ENCODE peak calls at places on chromosomes 5 and 9, in seven cellular contexts. One of them, this sample, is unnamed.

GRCh38 chr5:132392978-132393825 is 23.7 kb downstream of the SLC22A5 start:
- DNase-seq in HCT116: no peak
- DNase-seq in GM12878: no peak
- DNase-seq in WTC11: no peak
- DNase-seq in HepG2: no peak
- DNase-seq in K562: no peak
- DNase-seq in H1: no peak
- DNase-seq in this sample: no peak

GRCh38 chr5:83993803-83994202 is 273.1 kb upstream of the HAPLN1 start:
- DNase-seq in HepG2: no peak
- DNase-seq in H1: no peak
- DNase-seq in HCT116: no peak
- DNase-seq in GM12878: no peak
- DNase-seq in WTC11: no peak
- DNase-seq in K562: no peak
- DNase-seq in this sample: no peak

GRCh38 chr5:68187268-68188055 is 28.1 kb upstream of the PIK3R1 start:
- DNase-seq in K562: no peak
- DNase-seq in HCT116: no peak
- DNase-seq in GM12878: no peak
- DNase-seq in WTC11: peak
- DNase-seq in HepG2: no peak
- DNase-seq in H1: peak
- DNase-seq in this sample: no peak

GRCh38 chr5:134874831-134875655 is 872 bp downstream of the TXNDC15 start:
- DNase-seq in GM12878: no peak
- DNase-seq in H1: no peak
- DNase-seq in WTC11: no peak
- DNase-seq in K562: peak
- DNase-seq in HepG2: peak
- DNase-seq in HCT116: no peak
- DNase-seq in this sample: peak

GRCh38 chr5:132871459-132871858 is 2.0 kb upstream of the LEAP2 start:
- DNase-seq in WTC11: no peak
- DNase-seq in HCT116: no peak
- DNase-seq in K562: peak
- DNase-seq in HepG2: no peak
- DNase-seq in H1: no peak
- DNase-seq in GM12878: no peak
- DNase-seq in this sample: no peak

GRCh38 chr5:38725419-38725865 is 120.4 kb upstream of the OSMR start:
- DNase-seq in K562: no peak
- DNase-seq in HepG2: no peak
- DNase-seq in H1: no peak
- DNase-seq in GM12878: no peak
- DNase-seq in WTC11: no peak
- DNase-seq in HCT116: no peak
- DNase-seq in this sample: no peak

GRCh38 chr9:107284636-107285035 is 1.6 kb downstream of the RAD23B start:
- DNase-seq in H1: no peak
- DNase-seq in HepG2: peak
- DNase-seq in GM12878: no peak
- DNase-seq in K562: no peak
- DNase-seq in HCT116: no peak
- DNase-seq in WTC11: no peak
- DNase-seq in this sample: no peak

GRCh38 chr5:76270214-76270613 is 132.9 kb upstream of the IQGAP2 start:
- DNase-seq in HCT116: no peak
- DNase-seq in K562: no peak
- DNase-seq in GM12878: no peak
- DNase-seq in H1: no peak
- DNase-seq in WTC11: no peak
- DNase-seq in HepG2: no peak
- DNase-seq in this sample: no peak

GRCh38 chr5:114467729-114468128 is 105.9 kb downstream of the KCNN2 start:
- DNase-seq in HCT116: no peak
- DNase-seq in HepG2: no peak
- DNase-seq in H1: no peak
- DNase-seq in GM12878: no peak
- DNase-seq in K562: no peak
- DNase-seq in WTC11: no peak
- DNase-seq in this sample: no peak
- TF ChIP-seq SP1 in HCT116: no peak
- TF ChIP-seq SP1 in HepG2: no peak
- TF ChIP-seq SP1 in H1: no peak
- TF ChIP-seq SP1 in GM12878: no peak
- TF ChIP-seq SP1 in K562: no peak
- TF ChIP-seq SP1 in WTC11: no peak
- TF ChIP-seq SP1 in this sample: no peak

DNA sequence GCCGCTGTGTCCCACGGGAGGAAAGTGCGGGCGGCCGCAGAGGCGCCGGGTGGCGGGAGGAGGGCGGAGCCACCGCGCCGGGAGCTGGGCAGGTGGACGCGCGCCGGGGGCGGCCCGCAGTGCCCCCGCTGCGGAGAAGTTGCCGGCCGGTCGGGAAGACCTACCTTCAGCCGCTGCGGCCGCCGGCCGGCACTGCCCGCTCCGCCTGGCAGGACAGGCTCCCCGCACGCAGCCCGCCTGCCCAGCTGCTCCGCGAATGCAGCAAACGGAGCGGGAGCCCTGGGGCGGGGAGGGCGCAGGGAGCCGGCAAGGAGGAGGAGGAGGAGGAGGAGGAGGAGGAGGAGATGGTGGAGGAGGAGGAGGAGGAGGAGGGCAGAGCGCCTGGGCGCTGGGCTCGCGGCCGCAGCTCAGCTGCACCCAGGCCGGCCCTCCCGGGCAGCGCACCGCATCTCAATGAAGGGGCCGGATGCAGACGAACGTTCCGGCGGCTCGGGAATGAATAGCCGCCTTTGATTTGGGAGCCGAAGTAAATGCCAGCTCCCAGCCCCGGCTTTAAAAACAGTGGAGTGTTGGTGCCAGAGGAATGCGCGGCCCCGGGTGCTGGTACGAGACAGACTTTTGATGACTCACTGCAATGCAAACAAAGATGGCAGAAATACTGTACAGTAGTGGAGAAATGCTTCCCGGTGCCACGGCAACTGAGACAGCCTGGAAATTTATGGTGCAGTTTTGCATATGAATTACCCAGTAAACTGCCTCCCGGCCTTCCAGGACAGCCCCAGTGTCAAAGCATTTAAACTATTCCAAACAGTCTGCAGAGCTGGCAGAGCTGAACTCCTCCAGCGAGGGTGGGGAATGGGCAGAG is 43.3 kb downstream of the NACC2 start:
- DNase-seq in K562: no peak
- DNase-seq in HepG2: peak
- DNase-seq in WTC11: peak
- DNase-seq in H1: peak
- DNase-seq in GM12878: no peak
- DNase-seq in HCT116: peak
- DNase-seq in this sample: peak
- TF ChIP-seq SP1 in K562: no peak
- TF ChIP-seq SP1 in HepG2: no peak
- TF ChIP-seq SP1 in WTC11: no peak
- TF ChIP-seq SP1 in H1: no peak
- TF ChIP-seq SP1 in GM12878: no peak
- TF ChIP-seq SP1 in HCT116: no peak
- TF ChIP-seq SP1 in this sample: no peak

GRCh38 chr9:117253256-117253655 is 161.6 kb downstream of the ASTN2 start:
- DNase-seq in H1: no peak
- DNase-seq in HepG2: no peak
- DNase-seq in WTC11: no peak
- DNase-seq in GM12878: no peak
- DNase-seq in HCT116: no peak
- DNase-seq in K562: no peak
- DNase-seq in this sample: no peak

GRCh38 chr9:117258201-117258866 is 156.5 kb downstream of the ASTN2 start:
- DNase-seq in H1: no peak
- DNase-seq in K562: no peak
- DNase-seq in GM12878: no peak
- DNase-seq in HCT116: no peak
- DNase-seq in HepG2: no peak
- DNase-seq in WTC11: no peak
- DNase-seq in this sample: no peak
- TF ChIP-seq SP1 in H1: no peak
- TF ChIP-seq SP1 in K562: no peak
- TF ChIP-seq SP1 in GM12878: no peak
- TF ChIP-seq SP1 in HCT116: no peak
- TF ChIP-seq SP1 in HepG2: no peak
- TF ChIP-seq SP1 in WTC11: no peak
- TF ChIP-seq SP1 in this sample: no peak

GRCh38 chr9:22214497-22215031 is 205.5 kb upstream of the CDKN2B start:
- DNase-seq in K562: no peak
- DNase-seq in GM12878: no peak
- DNase-seq in HepG2: no peak
- DNase-seq in WTC11: no peak
- DNase-seq in H1: no peak
- DNase-seq in HCT116: no peak
- DNase-seq in this sample: no peak

GRCh38 chr9:22216730-22217160 is 207.6 kb upstream of the CDKN2B start:
- DNase-seq in HepG2: peak
- DNase-seq in K562: no peak
- DNase-seq in WTC11: no peak
- DNase-seq in GM12878: no peak
- DNase-seq in H1: no peak
- DNase-seq in HCT116: peak
- DNase-seq in this sample: no peak

GRCh38 chr9:22215492-22215891 is 206.4 kb upstream of the CDKN2B start:
- DNase-seq in WTC11: no peak
- DNase-seq in HCT116: no peak
- DNase-seq in K562: no peak
- DNase-seq in H1: no peak
- DNase-seq in HepG2: no peak
- DNase-seq in GM12878: no peak
- DNase-seq in this sample: no peak

GRCh38 chr9:22214021-22214420 is 204.9 kb upstream of the CDKN2B start:
- DNase-seq in HepG2: no peak
- DNase-seq in WTC11: no peak
- DNase-seq in HCT116: no peak
- DNase-seq in GM12878: no peak
- DNase-seq in K562: no peak
- DNase-seq in H1: no peak
- DNase-seq in this sample: no peak

DNA sequence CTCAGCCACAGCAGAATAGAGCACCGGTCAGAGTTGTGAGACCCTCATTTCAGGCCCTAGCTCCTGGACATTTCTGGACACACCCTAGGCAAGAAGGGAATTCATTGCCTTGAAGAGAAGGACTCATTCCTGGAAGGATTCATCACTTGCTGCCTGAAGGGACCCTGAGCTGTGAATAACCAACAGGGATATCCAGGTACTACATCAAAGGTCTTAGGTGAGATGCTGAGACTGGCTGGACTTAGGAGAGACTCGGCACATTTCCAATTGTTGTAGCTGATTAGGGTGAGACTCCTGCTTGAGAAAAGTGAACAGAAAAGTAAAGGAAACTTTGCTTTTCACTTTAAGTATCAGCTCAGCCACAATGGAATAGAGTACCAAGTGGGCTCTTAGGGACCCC is 208.1 kb upstream of the CDKN2B start:
- DNase-seq in HCT116: no peak
- DNase-seq in GM12878: no peak
- DNase-seq in WTC11: no peak
- DNase-seq in HepG2: no peak
- DNase-seq in H1: no peak
- DNase-seq in K562: no peak
- DNase-seq in this sample: no peak
- TF ChIP-seq SP1 in HCT116: no peak
- TF ChIP-seq SP1 in GM12878: no peak
- TF ChIP-seq SP1 in WTC11: no peak
- TF ChIP-seq SP1 in HepG2: no peak
- TF ChIP-seq SP1 in H1: no peak
- TF ChIP-seq SP1 in K562: no peak
- TF ChIP-seq SP1 in this sample: no peak

GRCh38 chr5:1853531-1853930 is 29.2 kb downstream of the IRX4 start:
- DNase-seq in HCT116: no peak
- DNase-seq in WTC11: no peak
- DNase-seq in K562: no peak
- DNase-seq in GM12878: no peak
- DNase-seq in HepG2: no peak
- DNase-seq in H1: no peak
- DNase-seq in this sample: no peak
- TF ChIP-seq SP1 in HCT116: no peak
- TF ChIP-seq SP1 in WTC11: no peak
- TF ChIP-seq SP1 in K562: no peak
- TF ChIP-seq SP1 in GM12878: no peak
- TF ChIP-seq SP1 in HepG2: no peak
- TF ChIP-seq SP1 in H1: no peak
- TF ChIP-seq SP1 in this sample: no peak

GRCh38 chr9:121454972-121455371 is 44.7 kb downstream of the GGTA1 start:
- DNase-seq in H1: no peak
- DNase-seq in HepG2: no peak
- DNase-seq in HCT116: no peak
- DNase-seq in K562: no peak
- DNase-seq in GM12878: no peak
- DNase-seq in WTC11: no peak
- DNase-seq in this sample: no peak

GRCh38 chr9:121450241-121450640 is 49.4 kb downstream of the GGTA1 start:
- DNase-seq in WTC11: no peak
- DNase-seq in HCT116: no peak
- DNase-seq in H1: no peak
- DNase-seq in HepG2: no peak
- DNase-seq in K562: no peak
- DNase-seq in GM12878: no peak
- DNase-seq in this sample: peak

GRCh38 chr9:121459513-121459912 is 40.1 kb downstream of the GGTA1 start:
- DNase-seq in HepG2: no peak
- DNase-seq in K562: no peak
- DNase-seq in GM12878: no peak
- DNase-seq in WTC11: no peak
- DNase-seq in H1: no peak
- DNase-seq in HCT116: no peak
- DNase-seq in this sample: no peak

GRCh38 chr9:121453232-121453892 is 46.3 kb downstream of the GGTA1 start:
- DNase-seq in HepG2: no peak
- DNase-seq in HCT116: no peak
- DNase-seq in GM12878: no peak
- DNase-seq in H1: no peak
- DNase-seq in K562: no peak
- DNase-seq in WTC11: no peak
- DNase-seq in this sample: no peak

DNA sequence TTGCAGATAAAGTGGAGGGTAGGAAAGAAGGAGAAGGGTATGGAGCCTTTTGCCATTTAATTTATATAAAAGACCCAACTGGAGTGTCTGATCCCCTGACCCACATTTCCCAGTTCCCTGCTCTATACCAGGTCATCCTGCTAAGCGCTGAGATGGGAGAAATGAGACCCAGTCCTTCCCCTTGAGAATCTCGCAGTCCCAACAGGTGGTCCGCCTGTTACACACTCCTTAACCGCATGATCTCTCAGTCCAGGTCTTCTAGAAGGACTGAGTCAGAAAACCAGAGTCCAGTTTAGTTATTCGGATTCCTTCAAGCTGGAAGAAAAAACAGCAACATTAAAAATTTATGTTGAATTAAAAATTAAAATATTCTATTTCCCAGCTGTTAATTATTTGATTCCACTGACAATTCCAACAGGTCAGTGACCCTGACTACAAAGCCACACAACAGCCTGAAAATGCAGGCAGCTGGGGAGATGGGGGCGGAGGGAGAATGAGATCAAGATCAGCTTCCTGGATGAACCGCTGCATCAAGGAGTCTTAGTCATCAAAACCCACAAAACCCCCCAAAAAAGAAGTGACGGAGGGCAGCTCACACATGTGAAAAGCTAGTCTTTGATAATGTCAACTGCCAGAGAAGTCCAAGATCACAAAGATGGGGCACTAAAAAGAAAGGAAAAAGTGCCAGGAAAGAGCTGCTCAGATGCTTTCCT is 44.0 kb downstream of the GGTA1 start:
- DNase-seq in K562: peak
- DNase-seq in H1: no peak
- DNase-seq in GM12878: no peak
- DNase-seq in HCT116: no peak
- DNase-seq in WTC11: no peak
- DNase-seq in HepG2: no peak
- DNase-seq in this sample: no peak
- TF ChIP-seq SP1 in K562: no peak
- TF ChIP-seq SP1 in H1: no peak
- TF ChIP-seq SP1 in GM12878: no peak
- TF ChIP-seq SP1 in HCT116: no peak
- TF ChIP-seq SP1 in WTC11: no peak
- TF ChIP-seq SP1 in HepG2: no peak
- TF ChIP-seq SP1 in this sample: no peak